ENCODE peak calls at places on chromosomes 1 and 21, in four cellular contexts. G is suprapubic skin, U is adrenal gland, B is tibial nerve. W is an unnamed sample. For H3K4me1, the result is how much of the 10 kb centered on the place peaks cover.

GRCh38 chr1:38003261-38004250 is 1.8 kb downstream of the FHL3 start:
- DNase-seq in U (no peak), B (no peak), G (peak), W (no peak)

GRCh38 chr1:222071313-222071886 is 329.5 kb upstream of the DUSP10 start:
- DNase-seq in U (no peak), G (no peak), B (no peak), W (no peak)

GRCh38 chr1:228158690-228159665 is 6.6 kb upstream of the IBA57 start:
- DNase-seq in U (no peak), B (no peak), G (no peak), W (peak)

GRCh38 chr1:65330822-65331221 is 21.5 kb downstream of the DNAJC6 start:
- DNase-seq in G (no peak), U (no peak), B (no peak), W (no peak)

GRCh38 chr21:28758042-28758882 is 234.4 kb downstream of the LTN1 start:
- DNase-seq in G (no peak), B (no peak), U (no peak), W (no peak)

GRCh38 chr1:219564072-219564471 is 48.8 kb downstream of the ZC3H11B start:
- DNase-seq in U (no peak), G (no peak), B (no peak), W (no peak)

GRCh38 chr1:25504706-25505560 is 38.5 kb upstream of the LDLRAP1 start:
- DNase-seq in U (no peak), B (no peak), G (no peak), W (no peak)

GRCh38 chr1:165375623-165376022 is 19.1 kb upstream of the LMX1A start:
- DNase-seq in U (no peak), B (no peak), G (no peak), W (no peak)

GRCh38 chr1:66752000-66752592 is at the start of gene DYNLT5:
- DNase-seq in G (peak), U (peak), B (peak), W (peak)

GRCh38 chr1:8078176-8078671 is 52.1 kb upstream of the ERRFI1 start:
- DNase-seq in U (no peak), G (no peak), B (no peak), W (no peak)

GRCh38 chr21:42847726-42848125 is 31.6 kb downstream of the WDR4 start:
- DNase-seq in U (peak), G (no peak), B (no peak), W (no peak)

GRCh38 chr1:21313146-21313885 is 23.1 kb upstream of the ECE1 start:
- DNase-seq in U (peak), B (no peak), G (no peak), W (no peak)

GRCh38 chr1:168347630-168348029 is 67.0 kb downstream of the TBX19 start:
- DNase-seq in G (no peak), U (no peak), B (no peak), W (no peak)

GRCh38 chr1:211331011-211331709 is 4.5 kb downstream of the TRAF5 start:
- DNase-seq in G (no peak), U (no peak), B (no peak), W (no peak)

GRCh38 chr1:183850852-183851251 is 45.9 kb downstream of the RGL1 start:
- DNase-seq in G (no peak), U (no peak), B (no peak), W (no peak)

GRCh38 chr1:197633447-197634039 is 141.7 kb downstream of the DENND1B start:
- DNase-seq in B (no peak), U (no peak), G (no peak), W (no peak)

GRCh38 chr1:97164276-97164639 is 442.7 kb downstream of the PTBP2 start:
- DNase-seq in G (no peak), U (no peak), B (no peak), W (no peak)

GRCh38 chr1:57272601-57273000 is 151.3 kb downstream of the DAB1 start:
- DNase-seq in U (no peak), G (no peak), B (no peak), W (no peak)

GRCh38 chr1:182633657-182634281 is 29.6 kb upstream of the RGS16 start:
- DNase-seq in B (no peak), G (no peak), U (no peak), W (no peak)

GRCh38 chr1:92838519-92838918 is 6.7 kb downstream of the RPL5 start:
- DNase-seq in B (no peak), G (no peak), U (no peak), W (no peak)

GRCh38 chr21:41489329-41489728 is 18.6 kb downstream of the TMPRSS2 start:
- DNase-seq in U (no peak), B (no peak), G (no peak), W (no peak)

GRCh38 chr1:227728059-227728891 is 6.8 kb downstream of the JMJD4 start:
- DNase-seq in G (peak), U (peak), B (peak), W (peak)

GRCh38 chr21:35139382-35139715 is 90.2 kb upstream of the RUNX1 start:
- DNase-seq in B (no peak), U (no peak), G (no peak), W (no peak)

GRCh38 chr1:228379165-228379460 is 27.5 kb downstream of the TRIM11 start:
- DNase-seq in G (no peak), B (no peak), U (no peak), W (no peak)

GRCh38 chr1:243712890-243713425 is 137.1 kb downstream of the AKT3 start:
- DNase-seq in U (no peak), B (no peak), G (no peak), W (no peak)

GRCh38 chr1:214439352-214440119 is 111.9 kb downstream of the PTPN14 start:
- DNase-seq in U (peak), B (no peak), G (no peak), W (no peak)

DNA sequence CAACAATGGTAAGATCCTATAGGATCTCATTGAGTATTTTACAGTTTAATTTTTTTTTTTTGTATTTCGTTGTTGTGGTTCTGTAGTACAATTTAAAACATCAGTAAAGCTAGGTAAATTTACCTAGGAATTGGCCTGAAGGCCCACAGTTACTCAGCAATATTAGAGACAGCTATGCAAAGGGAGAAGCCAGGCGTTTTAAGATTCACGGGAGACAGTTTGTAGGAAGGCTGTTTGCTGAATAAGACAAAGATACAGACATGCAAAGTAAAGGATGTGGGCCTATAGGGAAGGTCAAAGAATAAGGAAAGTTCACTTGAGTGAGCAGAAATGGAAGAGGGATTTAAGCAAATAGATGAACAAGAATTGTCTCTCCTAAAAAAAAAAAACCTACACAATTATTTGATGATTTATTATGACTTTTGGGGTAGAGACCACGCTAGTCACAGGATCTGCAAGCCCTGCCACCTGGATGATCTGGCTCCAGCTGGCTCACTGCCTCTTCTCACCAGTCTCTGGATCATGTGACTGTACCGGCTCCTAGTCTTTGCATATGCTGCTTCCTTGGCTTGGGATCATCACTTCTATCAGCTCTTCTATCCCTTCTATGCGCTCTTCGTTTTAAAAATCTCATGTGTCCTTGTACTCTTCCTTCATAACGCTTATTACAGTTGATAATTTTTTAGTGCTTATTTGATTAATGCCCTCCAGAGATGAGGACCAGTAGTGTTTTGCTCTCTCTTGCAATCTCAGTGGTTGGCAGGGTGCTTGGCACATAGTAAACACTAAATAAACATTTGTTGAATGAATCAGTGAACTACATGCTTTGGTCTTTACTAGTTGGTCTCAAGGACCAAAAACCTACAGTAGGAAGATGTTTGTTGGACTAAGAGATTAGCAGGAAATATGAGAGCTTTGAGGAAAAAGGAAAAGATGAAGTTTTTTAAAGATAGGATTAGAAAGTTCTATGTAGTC is 14.1 kb downstream of the DYRK1A start:
- DNase-seq in U (peak), G (no peak), B (no peak), W (peak)
- H3K4me1 ChIP-seq in U (half or more), G (under half), B (under half), W (under half)

DNA sequence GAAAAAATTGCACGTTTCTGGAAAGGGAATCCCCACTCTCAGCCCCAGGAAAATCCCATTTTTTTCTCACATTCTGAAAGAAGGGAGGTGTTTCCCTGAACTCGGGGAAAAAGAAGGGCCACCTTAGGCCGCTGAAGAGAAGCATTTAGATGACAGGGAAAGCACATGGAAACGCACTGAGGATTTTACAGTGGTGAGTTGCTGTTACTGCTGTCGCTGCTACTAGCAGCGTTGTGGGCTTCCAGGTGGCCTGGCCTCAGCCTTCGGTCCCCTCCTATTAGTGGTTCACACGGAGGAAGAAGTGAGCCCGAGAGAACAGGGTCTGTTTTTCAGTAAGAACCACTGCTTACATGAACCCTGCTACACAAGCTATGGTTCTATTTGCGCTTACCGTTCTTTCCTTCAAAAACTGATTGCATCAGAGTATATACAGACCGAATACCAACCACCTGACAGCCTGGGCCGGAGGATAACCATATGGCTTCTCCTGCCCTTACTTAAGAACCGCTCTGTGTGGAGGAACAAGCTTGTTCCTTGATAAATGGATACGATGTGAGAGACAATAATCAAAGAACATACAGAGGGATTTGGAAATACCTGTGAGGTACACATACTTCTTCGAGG is 986 bp upstream of the KCNT2 start:
- DNase-seq in B (no peak), U (no peak), G (no peak), W (no peak)
- TF ChIP-seq CTCF in B (peak), U (no peak), G (peak), W (no peak)

GRCh38 chr1:174836543-174836942 is 163.2 kb upstream of the CACYBP start:
- DNase-seq in G (no peak), U (no peak), B (no peak), W (no peak)
- TF ChIP-seq POLR2A in G (no peak), U (no peak), B (no peak), W (no peak)

GRCh38 chr1:2187619-2188018 is 7.0 kb downstream of the FAAP20 start:
- DNase-seq in B (no peak), U (no peak), G (peak), W (no peak)

GRCh38 chr1:2189459-2190425 is 4.8 kb downstream of the FAAP20 start:
- DNase-seq in U (peak), B (peak), G (peak), W (peak)

GRCh38 chr1:2192031-2192995 is 2.3 kb downstream of the FAAP20 start:
- DNase-seq in B (no peak), G (no peak), U (no peak), W (no peak)

GRCh38 chr1:2188336-2188735 is 6.2 kb downstream of the FAAP20 start:
- DNase-seq in U (no peak), G (no peak), B (no peak), W (no peak)

GRCh38 chr1:2190491-2190976 is 4.0 kb downstream of the FAAP20 start:
- DNase-seq in G (no peak), B (no peak), U (peak), W (peak)
- H3K4me1 ChIP-seq in G (half or more), B (under half), U (half or more), W (under half)

GRCh38 chr1:46687095-46687659 is 15.5 kb downstream of the TEX38 start:
- DNase-seq in B (peak), G (no peak), U (peak), W (peak)
- TF ChIP-seq CTCF in B (no peak), G (no peak), U (no peak), W (no peak)

GRCh38 chr1:159923203-159924024 is 1.9 kb downstream of the TAGLN2 start:
- DNase-seq in B (peak), G (peak), U (peak), W (peak)

GRCh38 chr1:159922499-159923202 is 2.7 kb downstream of the TAGLN2 start:
- DNase-seq in U (no peak), G (no peak), B (no peak), W (peak)

GRCh38 chr1:159921251-159921650 is 4.1 kb downstream of the TAGLN2 start:
- DNase-seq in B (no peak), G (no peak), U (no peak), W (no peak)

GRCh38 chr1:159920651-159921050 is 4.7 kb downstream of the TAGLN2 start:
- DNase-seq in G (no peak), B (no peak), U (no peak), W (no peak)

GRCh38 chr1:159921700-159922498 is 3.4 kb downstream of the TAGLN2 start:
- DNase-seq in G (no peak), B (no peak), U (no peak), W (peak)
- TF ChIP-seq POLR2A in G (no peak), B (no peak), U (no peak), W (no peak)

GRCh38 chr1:30817083-30817450 is 59.5 kb upstream of the LAPTM5 start:
- DNase-seq in U (no peak), G (no peak), B (no peak), W (no peak)

GRCh38 chr1:30817548-30817947 is 60.0 kb upstream of the LAPTM5 start:
- DNase-seq in B (no peak), U (no peak), G (no peak), W (no peak)

GRCh38 chr1:30820249-30820648 is 62.7 kb upstream of the LAPTM5 start:
- DNase-seq in U (no peak), B (no peak), G (no peak), W (no peak)

GRCh38 chr1:30818568-30819243 is 61.1 kb upstream of the LAPTM5 start:
- DNase-seq in B (no peak), G (no peak), U (no peak), W (no peak)

DNA sequence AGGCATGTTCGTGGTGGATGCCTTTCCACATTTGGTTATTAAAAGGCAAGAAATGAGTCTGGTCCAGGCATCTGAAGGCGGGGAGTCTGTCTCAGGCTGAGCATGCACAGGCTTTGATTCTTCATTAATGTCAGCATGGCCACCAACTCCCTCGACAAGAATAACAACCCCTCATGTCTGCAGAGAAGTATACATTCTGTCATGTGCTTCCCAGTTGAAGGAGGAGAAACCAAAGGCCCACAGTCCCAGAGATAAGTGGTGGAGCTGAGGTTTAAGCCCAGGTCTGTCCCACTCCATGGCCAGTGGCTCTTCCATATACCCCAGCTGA is 61.6 kb upstream of the LAPTM5 start:
- DNase-seq in U (no peak), B (no peak), G (no peak), W (no peak)
- H3K4me1 ChIP-seq in U (under half), B (under half), G (under half), W (under half)

GRCh38 chr21:44755227-44755626 is 43.9 kb upstream of the TSPEAR start:
- DNase-seq in B (no peak), U (no peak), G (no peak), W (no peak)
- TF ChIP-seq CTCF in B (no peak), U (no peak), G (no peak), W (no peak)

DNA sequence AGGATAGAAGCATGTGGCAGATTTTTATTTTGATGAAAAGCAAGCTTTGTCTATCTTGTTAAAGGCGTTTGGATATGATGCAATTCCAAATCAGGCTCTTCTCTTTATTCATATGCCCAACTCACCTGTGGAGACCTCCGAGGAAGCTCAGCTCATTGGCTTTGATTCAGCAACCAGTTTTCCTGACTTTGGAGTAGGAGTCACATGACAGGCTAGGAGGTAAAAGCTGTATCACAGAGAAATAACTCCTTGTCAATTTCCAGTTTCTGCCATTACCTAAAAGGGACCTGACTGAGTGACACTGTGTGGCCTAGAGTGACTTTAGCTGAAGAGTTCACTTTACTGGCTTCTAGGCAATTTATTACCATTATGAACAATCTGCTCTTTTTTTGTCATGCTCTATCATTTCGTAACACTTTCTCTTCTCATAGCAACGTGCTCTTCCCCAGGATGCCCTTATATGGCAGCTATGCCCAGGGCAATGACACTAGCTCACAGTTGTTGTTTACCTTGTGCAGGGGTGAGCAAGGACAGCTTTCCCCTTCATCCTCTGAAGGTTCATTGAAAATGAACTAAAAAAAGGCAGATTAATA is 107.2 kb downstream of the KCNK1 start:
- DNase-seq in G (no peak), B (no peak), U (no peak), W (no peak)
- TF ChIP-seq POLR2A in G (no peak), B (no peak), U (no peak), W (no peak)

DNA sequence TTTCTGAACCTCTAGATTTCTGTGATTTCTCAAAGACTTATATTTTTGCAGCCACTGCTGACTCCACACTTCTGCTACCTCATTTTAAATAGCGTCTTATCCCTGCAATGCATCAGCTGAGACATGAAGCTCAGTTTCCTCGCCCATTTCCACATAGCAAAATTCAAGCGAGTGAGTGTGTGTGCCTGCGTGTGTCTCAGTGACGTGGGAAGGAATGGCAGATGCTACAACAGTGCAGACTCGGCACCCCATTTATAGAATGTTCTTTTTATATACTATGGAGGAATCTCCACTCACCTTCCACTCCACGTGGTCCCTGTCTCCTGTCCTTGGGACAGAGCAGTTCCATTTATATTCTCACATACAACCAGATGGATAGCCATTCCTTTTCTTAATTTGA is 35.7 kb downstream of the ZMYND12 start:
- DNase-seq in G (no peak), B (no peak), U (no peak), W (no peak)
- H3K4me1 ChIP-seq in G (under half), B (under half), U (under half), W (under half)